ENCODE peak calls at places on chromosomes 16 and 17, in four cellular contexts. I is stimulated activated CD4-positive, alpha-beta T cell treated with anti-CD3 and anti-CD28 coated beads, Interleukin-4, amount 100 ng/mL, for 4 hours; N is H4; B is AG10803. D is an unnamed sample.

GRCh38 chr16:20675488-20676267 is 21.8 kb downstream of the ACSM1 start:
- DNase-seq in I (peak), N (no peak), B (peak), D (no peak)

GRCh38 chr16:8859913-8860881 is 8.6 kb downstream of the CARHSP1 start:
- DNase-seq in I (no peak), N (no peak), B (peak), D (no peak)

GRCh38 chr16:73365010-73365409 is 317.1 kb upstream of the ZFHX3 start:
- DNase-seq in I (no peak), N (peak), B (no peak), D (no peak)

GRCh38 chr16:73006021-73006420 is 41.9 kb downstream of the ZFHX3 start:
- DNase-seq in I (no peak), N (no peak), B (no peak), D (no peak)

GRCh38 chr17:40063034-40063765 is 435 bp downstream of the THRA start:
- DNase-seq in I (no peak), N (no peak), B (peak), D (peak)

GRCh38 chr17:8405499-8406016 is 7.9 kb upstream of the RNF222 start:
- DNase-seq in I (no peak), N (no peak), B (no peak), D (no peak)

GRCh38 chr16:84836234-84836647 is 16.5 kb downstream of the CRISPLD2 start:
- DNase-seq in I (no peak), N (peak), B (peak), D (no peak)

GRCh38 chr16:88743693-88744519 is 37.6 kb downstream of the CTU2 start:
- DNase-seq in I (peak), N (peak), B (peak), D (peak)

GRCh38 chr17:43338886-43339516 is 59.8 kb upstream of the ARL4D start:
- DNase-seq in I (peak), N (peak), B (peak), D (peak)

GRCh38 chr17:17975441-17975840 is 2.8 kb downstream of the DRC3 start:
- DNase-seq in I (no peak), N (no peak), B (no peak), D (peak)

GRCh38 chr16:84909686-84910085 is 89.9 kb downstream of the CRISPLD2 start:
- DNase-seq in I (no peak), N (no peak), B (no peak), D (no peak)

GRCh38 chr17:45144199-45145034 is 3.9 kb upstream of the HEXIM1 start:
- DNase-seq in I (no peak), N (no peak), B (peak), D (no peak)

GRCh38 chr17:66724581-66725341 is 110.2 kb upstream of the CACNG5 start:
- DNase-seq in I (no peak), N (no peak), B (peak), D (no peak)

GRCh38 chr17:67293251-67294203 is 48.5 kb upstream of the HELZ start:
- DNase-seq in I (peak), N (peak), B (peak), D (peak)

GRCh38 chr16:58497935-58498334 is 2.0 kb upstream of the NDRG4 start:
- DNase-seq in I (no peak), N (no peak), B (no peak), D (no peak)

GRCh38 chr17:29383687-29384086 is 6.5 kb upstream of the TAOK1 start:
- DNase-seq in I (no peak), N (no peak), B (peak), D (no peak)

GRCh38 chr16:31127182-31127581 is 8.3 kb downstream of the PRSS8 start:
- DNase-seq in I (no peak), N (no peak), B (no peak), D (no peak)

GRCh38 chr16:3963886-3964685 is 83.6 kb upstream of the CREBBP start:
- DNase-seq in I (no peak), N (no peak), B (no peak), D (no peak)

GRCh38 chr17:62746941-62747340 is 61.2 kb downstream of the MARCHF10 start:
- DNase-seq in I (no peak), N (no peak), B (peak), D (no peak)

GRCh38 chr17:17143501-17143900 is 62.6 kb downstream of the PLD6 start:
- DNase-seq in I (no peak), N (no peak), B (no peak), D (no peak)

GRCh38 chr16:1530349-1530882 is 3.0 kb upstream of the TMEM204 start:
- DNase-seq in I (no peak), N (no peak), B (no peak), D (no peak)

GRCh38 chr16:53732296-53732929 is 28.5 kb downstream of the FTO start:
- DNase-seq in I (no peak), N (no peak), B (peak), D (no peak)

D was measured in Kasumi-1.